ENCODE peak calls at places on chromosomes 3 and 15, in ten cellular contexts. G is Calu3; Y is stimulated activated CD4-positive, alpha-beta T cell treated with anti-CD3 and anti-CD28 coated beads, TNF-alpha, amount 100 ng/mL, for 4 hours; F is effector CD4-positive, alpha-beta T cell; P is HCT116; M is uterus; J is pancreas; N is activated T-helper 1 cell treated with anti-CD3 and anti-CD28 coated beads, Interleukin-2, amount 50 U/mL, for 16 hours; V is SW 1271; Z is fibroblast of pulmonary artery. D is an unnamed sample.

GRCh38 chr15:101810905-101811304 is 1.1 kb upstream of the OR4F15 start:
- DNase-seq in F (no peak), Y (no peak), J (no peak), Z (peak), V (no peak), N (no peak), G (no peak), M (no peak), P (no peak), D (no peak)

GRCh38 chr3:144167634-144168033 is 196.0 kb downstream of the DIPK2A start:
- DNase-seq in P (no peak), F (no peak), N (no peak), J (no peak), Z (no peak), V (no peak), G (no peak), Y (no peak), M (no peak), D (no peak)

GRCh38 chr15:77044228-77045042 is 26.5 kb downstream of the TSPAN3 start:
- DNase-seq in F (no peak), Y (no peak), Z (peak), N (no peak), V (no peak), M (no peak), G (no peak), J (no peak), P (no peak), D (no peak)

GRCh38 chr3:26074080-26074479 is 284.2 kb downstream of the OXSM start:
- DNase-seq in M (no peak), Z (no peak), G (no peak), V (no peak), Y (no peak), J (no peak), P (no peak), N (no peak), F (no peak), D (no peak)

GRCh38 chr15:63497642-63498100 is 6.7 kb upstream of the USP3 start:
- DNase-seq in M (no peak), F (peak), Y (peak), P (no peak), N (peak), G (no peak), Z (no peak), V (no peak), J (peak), D (peak)

GRCh38 chr15:97461212-97461611 is 499.3 kb upstream of the ARRDC4 start:
- DNase-seq in P (no peak), Z (no peak), G (no peak), V (no peak), Y (no peak), J (no peak), M (no peak), N (no peak), F (no peak), D (no peak)

GRCh38 chr3:179840985-179841384 is 188.1 kb downstream of the USP13 start:
- DNase-seq in M (no peak), Y (no peak), P (no peak), J (no peak), Z (peak), N (no peak), G (peak), F (no peak), V (no peak), D (no peak)

GRCh38 chr3:146050700-146051099 is 110.3 kb downstream of the PLOD2 start:
- DNase-seq in F (no peak), V (no peak), M (no peak), Y (no peak), J (no peak), Z (no peak), G (no peak), P (no peak), N (no peak), D (no peak)

GRCh38 chr3:101936419-101937331 is 87.4 kb downstream of the NFKBIZ start:
- DNase-seq in Y (no peak), N (no peak), F (no peak), M (no peak), Z (peak), J (no peak), G (no peak), P (no peak), V (peak), D (no peak)

GRCh38 chr3:193348686-193349085 is 29.9 kb downstream of the ATP13A5 start:
- DNase-seq in V (no peak), G (no peak), P (no peak), M (no peak), Y (no peak), F (no peak), J (no peak), Z (no peak), N (no peak), D (no peak)

GRCh38 chr15:70974004-70974832 is 81.6 kb downstream of the LRRC49 start:
- DNase-seq in Y (no peak), V (no peak), Z (peak), G (peak), F (no peak), N (no peak), J (no peak), M (no peak), P (peak), D (no peak)

GRCh38 chr3:151931171-151931570 is 57.7 kb downstream of the SUCNR1 start:
- DNase-seq in N (no peak), Y (no peak), M (no peak), F (no peak), P (no peak), V (no peak), J (no peak), Z (no peak), G (no peak), D (no peak)

GRCh38 chr3:190242147-190242546 is 80.1 kb downstream of the CLDN1 start:
- DNase-seq in N (no peak), J (no peak), G (no peak), V (no peak), F (no peak), Y (no peak), M (no peak), Z (no peak), P (no peak), D (no peak)

GRCh38 chr3:69628956-69629355 is 110.3 kb upstream of the MITF start:
- DNase-seq in M (no peak), V (no peak), P (no peak), Y (no peak), G (no peak), F (no peak), J (no peak), Z (no peak), N (no peak), D (no peak)

GRCh38 chr3:194148383-194148782 is 12.4 kb downstream of the HES1 start:
- DNase-seq in F (no peak), M (no peak), P (no peak), N (no peak), V (no peak), G (no peak), Z (peak), J (no peak), Y (no peak), D (no peak)

GRCh38 chr3:58835075-58835474 is 168.5 kb upstream of the FAM3D start:
- DNase-seq in J (no peak), Y (no peak), M (no peak), Z (peak), N (no peak), P (no peak), V (no peak), G (no peak), F (no peak), D (no peak)

GRCh38 chr3:24373198-24373959 is 121.3 kb downstream of the THRB start:
- DNase-seq in Y (no peak), P (no peak), N (no peak), V (no peak), Z (no peak), J (peak), M (no peak), F (no peak), G (no peak), D (no peak)

GRCh38 chr3:98326036-98326435 is 27.6 kb upstream of the OR5K4 start:
- DNase-seq in F (no peak), V (no peak), Y (no peak), G (no peak), Z (no peak), M (no peak), J (no peak), N (no peak), P (no peak), D (no peak)

GRCh38 chr15:77840962-77841361 is 208.2 kb upstream of the LINGO1 start:
- DNase-seq in M (no peak), P (no peak), J (no peak), Z (peak), V (no peak), F (no peak), Y (no peak), G (no peak), N (no peak), D (no peak)

GRCh38 chr15:45199136-45199810 is 11.5 kb upstream of the SHF start:
- DNase-seq in N (peak), F (no peak), G (no peak), P (no peak), V (no peak), M (no peak), Y (no peak), J (peak), Z (no peak), D (peak)

GRCh38 chr3:194468086-194468485 is 18.7 kb downstream of the ATP13A3 start:
- DNase-seq in J (no peak), P (no peak), G (no peak), F (no peak), M (no peak), Y (no peak), N (no peak), Z (no peak), V (no peak), D (no peak)

GRCh38 chr15:44550256-44550655 is 13.3 kb downstream of the EIF3J start:
- DNase-seq in N (no peak), Y (no peak), J (no peak), F (no peak), V (no peak), P (no peak), G (no peak), M (no peak), Z (peak), D (no peak)

GRCh38 chr3:172125963-172126403 is 86.6 kb downstream of the FNDC3B start:
- DNase-seq in G (no peak), Y (no peak), M (peak), V (no peak), N (no peak), F (no peak), P (no peak), J (peak), Z (peak), D (no peak)

GRCh38 chr3:149726716-149727407 is 25.4 kb downstream of the COMMD2 start:
- DNase-seq in Z (no peak), P (no peak), Y (no peak), V (no peak), N (no peak), G (no peak), M (no peak), F (no peak), J (no peak), D (no peak)

GRCh38 chr3:35936571-35936970 is 297.2 kb downstream of the ARPP21 start:
- DNase-seq in Y (no peak), M (no peak), Z (peak), G (no peak), P (no peak), V (no peak), N (no peak), J (no peak), F (no peak), D (no peak)

GRCh38 chr3:52174896-52175295 is 20.7 kb upstream of the POC1A start:
- DNase-seq in V (no peak), J (no peak), P (no peak), Z (no peak), M (no peak), G (no peak), Y (no peak), N (no peak), F (no peak), D (no peak)

GRCh38 chr15:85618956-85619491 is 175.7 kb downstream of the KLHL25 start:
- DNase-seq in N (no peak), V (no peak), Y (peak), F (peak), Z (peak), J (peak), P (no peak), M (peak), G (peak), D (no peak)

GRCh38 chr3:37040231-37040630 is 46.9 kb downstream of the MLH1 start:
- DNase-seq in J (no peak), Y (no peak), Z (no peak), P (no peak), G (no peak), N (no peak), M (no peak), F (no peak), V (no peak), D (no peak)

GRCh38 chr3:11379238-11379823 is 107.1 kb downstream of the ATG7 start:
- DNase-seq in P (peak), M (no peak), F (no peak), N (no peak), V (no peak), Y (no peak), Z (peak), G (peak), J (no peak), D (no peak)

GRCh38 chr3:188326111-188326510 is 172.2 kb downstream of the LPP start:
- DNase-seq in P (no peak), F (no peak), Y (no peak), Z (peak), N (no peak), J (no peak), V (no peak), M (no peak), G (no peak), D (no peak)

GRCh38 chr3:87267953-87268645 is 8.3 kb downstream of the POU1F1 start:
- DNase-seq in Y (no peak), Z (no peak), F (no peak), P (no peak), J (peak), N (no peak), V (no peak), M (no peak), G (no peak), D (no peak)

GRCh38 chr3:152296990-152297389 is 28.3 kb downstream of the MBNL1 start:
- DNase-seq in M (no peak), J (no peak), Z (no peak), Y (no peak), G (no peak), N (no peak), F (no peak), P (no peak), V (no peak), D (no peak)

GRCh38 chr15:70775160-70775559 is 11.8 kb upstream of the UACA start:
- DNase-seq in J (no peak), G (no peak), V (peak), Y (no peak), P (no peak), N (no peak), F (no peak), M (no peak), Z (peak), D (no peak)

D was measured in activated B cell treated with CpG ODN at 0.5 μM for 24 hours.